ENCODE peak calls at places on chromosome 6, in ten cellular contexts. E is uterus, D is ovary, Z is transverse colon, H is heart left ventricle, R is stomach, F is esophagus muscularis mucosa, I is IMR-90, A is GM12878, B is prostate gland. O is an unnamed sample.

GRCh38 chr6:166619912-166620311 is 7.1 kb downstream of the RPS6KA2 start:
- DNase-seq in E (peak; percentile 69), D (no peak), Z (no peak), H (no peak), R (peak; percentile 38), F (no peak), I (peak; percentile 98), A (no peak), B (peak; percentile 51), O (no peak)

GRCh38 chr6:6861346-6861745 is 246.4 kb upstream of the RREB1 start:
- DNase-seq in E (no peak), D (no peak), Z (peak; percentile 37), H (no peak), R (no peak), F (no peak), I (no peak), A (no peak), B (no peak), O (no peak)

GRCh38 chr6:156582509-156582992 is 194.6 kb upstream of the ARID1B start:
- DNase-seq in E (no peak), D (no peak), Z (peak; percentile 43), H (no peak), R (no peak), F (no peak), I (no peak), A (no peak), B (no peak), O (no peak)

GRCh38 chr6:88168362-88168761 is 2.2 kb upstream of the CNR1 start:
- DNase-seq in E (no peak), D (no peak), Z (no peak), H (no peak), R (no peak), F (no peak), I (no peak), A (no peak), B (no peak), O (no peak)

GRCh38 chr6:158468666-158469065 is 91.2 kb upstream of the TMEM181 start:
- DNase-seq in E (no peak), D (no peak), Z (peak; percentile 18), H (no peak), R (no peak), F (no peak), I (no peak), A (no peak), B (no peak), O (no peak)

GRCh38 chr6:138035070-138035469 is 72.1 kb downstream of the PERP start:
- DNase-seq in E (no peak), D (no peak), Z (no peak), H (no peak), R (no peak), F (no peak), I (no peak), A (no peak), B (peak; percentile 41), O (no peak)

GRCh38 chr6:16766043-16766521 is 4.8 kb upstream of the ATXN1 start:
- DNase-seq in E (no peak), D (no peak), Z (no peak), H (no peak), R (no peak), F (no peak), I (peak; percentile 92), A (no peak), B (no peak), O (no peak)

GRCh38 chr6:162726997-162727346 is 594 bp downstream of the PRKN start:
- DNase-seq in E (no peak), D (no peak), Z (peak; percentile 24), H (no peak), R (no peak), F (no peak), I (no peak), A (no peak), B (peak; percentile 5), O (no peak)

GRCh38 chr6:139364302-139364981 is 10.0 kb downstream of the CITED2 start:
- DNase-seq in E (no peak), D (no peak), Z (no peak), H (no peak), R (no peak), F (no peak), I (peak; percentile 63), A (peak; percentile 48), B (no peak), O (no peak)

GRCh38 chr6:156146891-156147290 is 630.3 kb upstream of the ARID1B start:
- DNase-seq in E (no peak), D (no peak), Z (no peak), H (no peak), R (no peak), F (no peak), I (no peak), A (no peak), B (no peak), O (no peak)

GRCh38 chr6:144140859-144141258 is 9.5 kb upstream of the STX11 start:
- DNase-seq in E (no peak), D (no peak), Z (no peak), H (no peak), R (no peak), F (no peak), I (no peak), A (no peak), B (no peak), O (no peak)

GRCh38 chr6:10384719-10385511 is 30.0 kb downstream of the TFAP2A start:
- DNase-seq in E (no peak), D (no peak), Z (no peak), H (no peak), R (no peak), F (no peak), I (no peak), A (no peak), B (no peak), O (no peak)

GRCh38 chr6:10386260-10386659 is 28.6 kb downstream of the TFAP2A start:
- DNase-seq in E (no peak), D (no peak), Z (no peak), H (no peak), R (no peak), F (no peak), I (no peak), A (no peak), B (no peak), O (no peak)

GRCh38 chr6:10385512-10386132 is 29.3 kb downstream of the TFAP2A start:
- DNase-seq in E (no peak), D (no peak), Z (no peak), H (no peak), R (no peak), F (no peak), I (no peak), A (no peak), B (no peak), O (no peak)

GRCh38 chr6:10384333-10384718 is 30.5 kb downstream of the TFAP2A start:
- DNase-seq in E (no peak), D (no peak), Z (no peak), H (no peak), R (no peak), F (no peak), I (no peak), A (no peak), B (no peak), O (no peak)

GRCh38 chr6:10386756-10387654 is 27.9 kb downstream of the TFAP2A start:
- DNase-seq in E (no peak), D (no peak), Z (no peak), H (no peak), R (no peak), F (no peak), I (no peak), A (no peak), B (no peak), O (no peak)
- H3K4me1 ChIP-seq in E (peaks cover 16% of the 10 kb centered on the region), D (peaks cover 2% of the 10 kb centered on the region), Z (peaks cover 20% of the 10 kb centered on the region), H (peaks cover 4% of the 10 kb centered on the region), R (peaks cover 37% of the 10 kb centered on the region), F (peaks cover 13% of the 10 kb centered on the region), I (no peaks in the 10 kb centered on the region), A (no peaks in the 10 kb centered on the region), B (no peaks in the 10 kb centered on the region), O (no peaks in the 10 kb centered on the region)

DNA sequence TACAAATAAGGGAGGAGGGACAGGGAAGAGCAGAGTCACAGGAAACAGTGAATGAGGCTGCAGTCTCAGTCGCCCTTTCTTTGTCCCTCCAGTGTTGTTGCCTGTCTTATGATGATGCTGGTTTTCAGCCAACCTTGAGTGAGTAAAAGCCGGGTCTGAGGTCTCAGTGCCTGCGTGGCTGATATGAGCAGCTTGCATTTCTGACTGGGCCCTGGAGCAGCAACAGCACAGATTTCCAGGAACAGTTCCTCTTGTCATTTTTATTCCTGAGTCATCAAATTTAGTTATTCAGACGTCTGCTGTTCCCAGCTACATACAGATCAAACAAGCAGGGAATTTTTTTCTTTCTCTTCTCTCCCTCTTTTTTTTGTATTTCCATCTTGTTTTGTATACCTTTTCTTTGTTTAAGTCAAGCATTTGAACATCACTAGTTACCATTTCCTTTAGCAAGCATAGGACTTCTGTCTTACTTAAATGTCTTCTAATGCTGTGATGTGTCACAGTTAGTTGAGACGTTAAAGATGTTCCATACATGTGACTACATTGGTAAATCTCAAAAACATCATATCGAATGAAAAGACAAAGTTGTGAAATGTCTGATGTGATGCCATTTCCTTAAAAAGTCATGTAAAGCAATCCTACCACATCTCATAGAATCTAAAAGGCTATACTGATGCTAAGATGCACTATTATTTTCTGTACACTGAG is 26.6 kb downstream of the SLC16A10 start:
- DNase-seq in E (no peak), D (peak; percentile 22), Z (no peak), H (peak; percentile 33), R (peak; percentile 42), F (no peak), I (peak; percentile 48), A (no peak), B (no peak), O (no peak)
- TF ChIP-seq POLR2A in E (no peak), D (no peak), Z (no peak), H (no peak), R (no peak), F (no peak), I (no peak), A (no peak), B (no peak), O (peak; percentile 10)

GRCh38 chr6:106749611-106750010 is 120.2 kb downstream of the QRSL1 start:
- DNase-seq in E (no peak), D (no peak), Z (no peak), H (no peak), R (no peak), F (no peak), I (peak; percentile 30), A (no peak), B (no peak), O (no peak)
- H3K4me1 ChIP-seq in E (no peaks in the 10 kb centered on the region), D (no peaks in the 10 kb centered on the region), Z (peaks cover 59% of the 10 kb centered on the region), H (no peaks in the 10 kb centered on the region), R (peaks cover 15% of the 10 kb centered on the region), F (no peaks in the 10 kb centered on the region), I (no peaks in the 10 kb centered on the region), A (no peaks in the 10 kb centered on the region), B (no peaks in the 10 kb centered on the region), O (peaks cover 3% of the 10 kb centered on the region)

DNA sequence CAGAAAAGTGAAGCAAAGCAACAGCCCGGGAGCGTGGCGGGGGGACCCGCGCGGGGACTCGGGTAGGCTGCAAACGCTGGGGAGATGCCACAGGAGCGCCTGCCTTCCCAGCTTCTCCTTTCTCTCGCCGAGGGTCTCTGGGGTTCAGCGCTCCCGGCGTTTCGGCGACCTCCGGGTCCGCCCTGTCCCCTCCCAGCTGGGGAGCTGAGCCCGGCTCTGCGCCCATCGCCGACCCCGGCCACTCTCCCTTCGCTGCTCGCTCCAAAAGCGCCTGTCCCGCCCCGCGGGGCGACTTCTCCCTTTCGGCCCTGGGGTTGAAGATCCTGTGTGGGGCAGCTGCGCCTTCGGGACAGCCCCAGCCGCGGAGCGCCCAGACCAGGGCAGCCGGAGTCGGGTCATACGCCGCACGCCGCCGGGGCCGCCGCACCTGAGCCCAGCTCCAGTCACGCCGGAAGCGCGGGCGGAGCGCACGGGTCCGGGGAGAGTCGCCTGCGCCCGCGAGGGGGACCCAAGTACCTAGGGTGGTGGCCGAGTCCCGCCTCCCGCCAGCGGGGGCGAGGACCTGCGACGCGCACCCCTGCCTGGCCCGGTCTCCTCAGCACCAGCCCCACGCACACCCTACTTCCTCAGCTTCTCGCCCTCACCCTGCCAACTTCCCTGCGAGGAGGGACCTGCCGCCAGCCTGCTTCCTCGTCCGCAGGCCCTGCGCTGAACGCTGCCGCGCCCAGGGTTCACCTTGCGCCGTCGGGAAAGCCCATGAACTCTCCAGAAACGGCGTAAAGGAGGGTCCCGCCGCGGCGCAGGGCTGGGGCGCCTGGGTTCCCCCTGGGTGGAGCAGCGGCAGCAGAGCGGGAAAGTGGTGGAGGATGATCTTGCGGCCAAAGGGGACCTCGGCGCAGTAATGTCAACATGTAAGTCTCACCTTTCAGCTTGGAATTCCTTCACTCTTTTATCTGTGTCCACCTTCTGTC is at the start of gene ADGRG6:
- DNase-seq in E (no peak), D (no peak), Z (peak; percentile 55), H (peak; percentile 24), R (peak; percentile 58), F (no peak), I (peak; percentile 28), A (no peak), B (peak; percentile 39), O (peak; percentile 89)
- TF ChIP-seq POLR2A in E (no peak), D (no peak), Z (no peak), H (no peak), R (no peak), F (no peak), I (no peak), A (no peak), B (peak; percentile 33), O (peak; percentile 81)

O was measured in right lobe of liver.